ENCODE peak calls at places on chromosomes 1 and 21, in six cellular contexts. Z, B, W, K, T and A are unnamed samples.

GRCh38 chr21:32330784-32331311 is 32.2 kb downstream of the MRAP start:
- DNase-seq in Z (no peak), B (no peak), W (no peak), K (no peak), T (no peak), A (no peak)

GRCh38 chr1:35931424-35932157 is 686 bp downstream of the AGO3 start:
- DNase-seq in Z (peak), B (no peak), W (no peak), K (peak), T (peak), A (peak)

GRCh38 chr1:89475269-89475668 is 49.4 kb upstream of the LRRC8B start:
- DNase-seq in Z (no peak), B (no peak), W (no peak), K (no peak), T (no peak), A (no peak)

GRCh38 chr1:25874635-25875153 is 814 bp downstream of the PAQR7 start:
- DNase-seq in Z (no peak), B (no peak), W (no peak), K (no peak), T (peak), A (no peak)

GRCh38 chr1:111448918-111449702 is at the start of the genes ATP5PB and WDR77:
- DNase-seq in Z (peak), B (peak), W (peak), K (peak), T (peak), A (peak)

GRCh38 chr1:70205076-70205436 is 323 bp downstream of the LRRC40 start:
- DNase-seq in Z (no peak), B (no peak), W (no peak), K (no peak), T (no peak), A (no peak)

GRCh38 chr1:79614762-79615161 is 608.2 kb upstream of the ADGRL4 start:
- DNase-seq in Z (no peak), B (no peak), W (no peak), K (no peak), T (no peak), A (no peak)

GRCh38 chr1:176515310-176515709 is 52.3 kb downstream of the PAPPA2 start:
- DNase-seq in Z (no peak), B (no peak), W (no peak), K (peak), T (peak), A (no peak)

GRCh38 chr1:201826830-201827229 is 2.1 kb upstream of the IPO9 start:
- DNase-seq in Z (no peak), B (no peak), W (no peak), K (no peak), T (no peak), A (no peak)

GRCh38 chr21:25300632-25301031 is 306.6 kb downstream of the MRPL39 start:
- DNase-seq in Z (no peak), B (no peak), W (no peak), K (no peak), T (no peak), A (no peak)

GRCh38 chr1:77513839-77514763 is 168.4 kb downstream of the ZZZ3 start:
- DNase-seq in Z (no peak), B (no peak), W (no peak), K (no peak), T (no peak), A (no peak)

GRCh38 chr1:150256549-150257341 is 829 bp upstream of the CA14 start:
- DNase-seq in Z (no peak), B (no peak), W (no peak), K (no peak), T (peak), A (no peak)

GRCh38 chr1:82086739-82087138 is 286.0 kb downstream of the ADGRL2 start:
- DNase-seq in Z (no peak), B (no peak), W (no peak), K (no peak), T (no peak), A (no peak)

GRCh38 chr21:34885636-34886553 is 163.2 kb downstream of the RUNX1 start:
- DNase-seq in Z (no peak), B (no peak), W (no peak), K (no peak), T (peak), A (no peak)

GRCh38 chr1:84968865-84969264 is 28.0 kb downstream of the MCOLN2 start:
- DNase-seq in Z (no peak), B (no peak), W (no peak), K (no peak), T (no peak), A (no peak)

GRCh38 chr1:94045465-94046056 is 75.4 kb downstream of the ABCA4 start:
- DNase-seq in Z (peak), B (no peak), W (peak), K (peak), T (peak), A (peak)

GRCh38 chr1:246035060-246035531 is 472.0 kb downstream of the SMYD3 start:
- DNase-seq in Z (no peak), B (no peak), W (no peak), K (no peak), T (no peak), A (no peak)